ENCODE peak calls at places on chromosome 17, in four cellular contexts. C is psoas muscle, X is esophagus muscularis mucosa, W is K562. O is an unnamed sample.

GRCh38 chr17:65055280-65055707 is 1.2 kb downstream of the GNA13 start:
- DNase-seq in C (no peak), X (no peak), W (no peak), O (no peak)

GRCh38 chr17:47949197-47949759 is 7.9 kb downstream of the PNPO start:
- DNase-seq in C (peak), X (peak), W (peak), O (no peak)

GRCh38 chr17:77962349-77962748 is 3.8 kb downstream of the TNRC6C start:
- DNase-seq in C (no peak), X (peak), W (no peak), O (no peak)

GRCh38 chr17:59914274-59914854 is 21.4 kb downstream of the RPS6KB1 start:
- DNase-seq in C (no peak), X (no peak), W (peak), O (no peak)

GRCh38 chr17:4721203-4722135 is 9.8 kb upstream of the MED11 start:
- DNase-seq in C (no peak), X (no peak), W (peak), O (no peak)

GRCh38 chr17:73030995-73031394 is 61.5 kb downstream of the SLC39A11 start:
- DNase-seq in C (no peak), X (no peak), W (no peak), O (no peak)

GRCh38 chr17:32525116-32525515 is 38.3 kb downstream of the CDK5R1 start:
- DNase-seq in C (no peak), X (no peak), W (no peak), O (no peak)

GRCh38 chr17:79461041-79461440 is 149.8 kb downstream of the RBFOX3 start:
- DNase-seq in C (no peak), X (no peak), W (no peak), O (no peak)

GRCh38 chr17:81419333-81419885 is 24.2 kb downstream of the BAHCC1 start:
- DNase-seq in C (peak), X (peak), W (peak), O (no peak)

GRCh38 chr17:5527647-5528250 is 41.4 kb downstream of the MIS12 start:
- DNase-seq in C (no peak), X (no peak), W (no peak), O (no peak)

GRCh38 chr17:58618336-58618735 is 73.5 kb downstream of the TEX14 start:
- DNase-seq in C (no peak), X (no peak), W (no peak), O (no peak)

GRCh38 chr17:16430650-16431049 is 15.3 kb downstream of the TRPV2 start:
- DNase-seq in C (no peak), X (no peak), W (no peak), O (no peak)

GRCh38 chr17:45675892-45676291 is 108.2 kb upstream of the CRHR1 start:
- DNase-seq in C (no peak), X (no peak), W (no peak), O (no peak)

DNA sequence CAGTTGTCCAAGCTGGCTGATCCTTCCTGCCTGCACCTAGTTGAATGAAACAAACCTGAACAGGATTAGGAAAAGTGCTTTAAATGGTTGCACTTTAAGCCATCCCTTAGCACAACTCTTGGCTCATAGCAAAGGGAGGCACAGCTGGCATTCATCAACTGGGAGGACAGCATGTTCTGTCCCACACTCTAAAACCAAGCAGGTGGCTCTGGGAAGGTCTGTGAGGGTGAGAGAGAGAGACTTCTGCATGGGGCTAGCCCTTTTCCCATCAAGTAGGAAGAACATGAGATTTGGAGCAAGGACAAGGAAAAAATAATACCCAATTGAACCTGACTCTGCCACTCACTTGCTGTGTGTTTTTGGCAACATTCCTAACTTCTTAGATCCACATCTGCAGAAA is 140.9 kb upstream of the CCL2 start:
- DNase-seq in C (no peak), X (peak), W (no peak), O (no peak)
- TF ChIP-seq CTCF in C (no peak), X (no peak), W (no peak), O (no peak)

DNA sequence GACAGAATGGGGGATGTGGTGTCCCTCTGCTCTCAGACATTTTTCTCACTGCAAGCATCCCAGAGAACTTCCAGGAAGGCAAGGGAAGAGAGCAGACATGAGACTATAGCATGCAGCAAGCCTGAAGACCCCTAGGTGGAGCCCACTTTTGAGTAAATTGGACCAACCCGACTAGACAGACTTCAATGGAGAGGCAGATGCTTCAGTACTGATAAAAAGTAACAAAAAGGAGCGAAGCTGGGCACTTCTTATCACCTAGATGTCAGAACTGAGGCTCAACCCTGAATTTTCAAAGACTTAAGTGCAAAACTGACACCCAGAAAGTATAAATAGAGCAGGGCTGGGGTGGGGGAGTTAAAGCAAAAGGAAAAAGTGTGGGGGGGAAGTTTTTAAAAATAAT is 130.8 kb downstream of the PMP22 start:
- DNase-seq in C (no peak), X (no peak), W (peak), O (no peak)
- TF ChIP-seq CTCF in C (no peak), X (no peak), W (peak), O (no peak)

GRCh38 chr17:49513044-49513395 is 17.9 kb downstream of the NGFR start:
- DNase-seq in C (no peak), X (no peak), W (no peak), O (peak)

GRCh38 chr17:49513616-49514373 is 18.7 kb downstream of the NGFR start:
- DNase-seq in C (no peak), X (no peak), W (no peak), O (peak)

GRCh38 chr17:49516190-49516589 is 21.1 kb downstream of the NGFR start:
- DNase-seq in C (no peak), X (no peak), W (no peak), O (peak)

GRCh38 chr17:49514374-49514738 is 19.3 kb downstream of the NGFR start:
- DNase-seq in C (no peak), X (no peak), W (peak), O (peak)

GRCh38 chr17:49515196-49515770 is 20.2 kb downstream of the NGFR start:
- DNase-seq in C (peak), X (no peak), W (peak), O (peak)
- TF ChIP-seq CTCF in C (peak), X (peak), W (no peak), O (peak)

DNA sequence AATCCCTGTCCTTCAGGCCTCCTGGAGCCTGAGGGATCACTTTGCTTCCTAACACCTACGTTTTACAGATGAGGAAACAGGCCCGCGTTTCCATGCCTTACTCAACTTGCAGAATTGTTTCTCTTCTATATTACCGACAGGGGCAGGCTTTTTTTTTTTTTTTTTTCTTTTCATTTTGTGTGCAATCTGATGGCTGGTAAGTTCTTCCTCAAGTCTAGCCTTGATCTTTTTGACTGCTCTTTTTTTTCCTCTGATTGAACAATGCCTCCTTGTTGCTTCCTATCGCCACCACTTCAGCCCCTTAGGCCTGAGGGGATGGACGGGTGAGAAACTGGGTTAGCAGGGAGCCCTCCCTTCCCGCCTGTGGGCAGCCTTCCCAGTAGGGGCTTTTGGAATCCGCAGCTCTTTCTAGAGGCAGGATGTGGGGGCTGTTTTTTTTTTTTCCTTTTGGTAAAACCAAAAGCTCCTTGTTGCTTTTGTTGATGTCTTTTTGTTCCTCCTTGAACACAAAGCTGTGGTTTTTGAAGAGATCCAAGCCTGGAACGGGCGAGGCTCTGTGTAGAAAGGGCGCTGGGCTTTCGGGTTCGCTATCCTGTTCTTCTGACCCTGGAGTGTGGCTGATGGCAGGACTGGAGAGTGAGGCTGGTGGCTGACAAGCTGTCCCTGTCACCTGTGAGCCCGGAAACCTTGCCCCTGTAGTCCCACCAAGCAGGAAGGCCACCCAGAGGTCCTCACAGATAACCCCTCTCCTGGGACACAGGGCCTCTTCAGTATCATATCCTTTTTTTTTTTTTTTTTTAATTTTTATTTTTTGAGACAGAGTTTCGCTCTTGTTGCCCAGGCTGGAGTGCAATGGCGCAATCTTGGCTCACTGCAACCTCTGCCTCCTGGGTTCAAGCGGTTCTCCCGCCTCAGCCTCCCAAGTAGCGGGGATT is 14.0 kb downstream of the LASP1 start:
- DNase-seq in C (no peak), X (no peak), W (no peak), O (no peak)
- TF ChIP-seq CTCF in C (no peak), X (no peak), W (no peak), O (peak)

DNA sequence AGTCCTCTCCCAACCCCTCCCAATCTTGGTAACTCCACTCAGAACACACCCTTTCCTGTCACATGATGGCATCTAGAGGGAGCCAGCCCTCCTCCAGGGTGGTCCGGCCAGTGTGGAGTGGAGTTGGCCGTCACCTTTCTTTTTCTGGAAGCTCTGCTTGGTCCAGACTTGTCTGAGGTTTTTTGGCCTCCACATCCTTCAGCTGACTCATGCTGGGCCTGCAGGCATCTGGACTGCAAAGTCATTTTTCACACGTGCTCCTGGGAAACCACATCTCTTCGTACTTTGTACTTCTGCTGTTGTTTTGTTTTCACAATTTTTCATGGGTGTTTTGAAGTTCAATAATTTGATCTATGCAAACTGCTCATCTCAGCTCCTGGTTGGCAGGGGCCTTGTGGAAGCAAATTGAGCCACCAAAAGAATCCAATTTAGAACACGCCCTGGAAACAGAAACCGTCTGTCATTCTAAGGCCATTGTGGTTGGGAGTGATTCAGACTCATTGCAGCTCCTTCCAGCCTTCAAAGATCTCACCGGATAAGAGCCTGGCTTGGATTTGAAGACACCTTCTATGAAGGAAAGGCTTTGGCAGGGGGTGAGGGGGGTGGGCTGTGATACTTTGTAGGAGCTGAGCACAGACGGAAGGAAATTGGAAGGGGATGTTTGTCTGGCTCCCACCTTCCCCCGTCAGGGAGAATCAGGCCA is 42.4 kb upstream of the NF1 start:
- DNase-seq in C (peak), X (no peak), W (peak), O (no peak)
- TF ChIP-seq CTCF in C (no peak), X (no peak), W (no peak), O (no peak)

GRCh38 chr17:1643293-1643998 is 2.1 kb downstream of the SCARF1 start:
- DNase-seq in C (peak), X (no peak), W (no peak), O (no peak)
- TF ChIP-seq CTCF in C (no peak), X (peak), W (no peak), O (peak)

GRCh38 chr17:68021963-68022362 is 13.6 kb upstream of the KPNA2 start:
- DNase-seq in C (no peak), X (no peak), W (no peak), O (no peak)

GRCh38 chr17:68016838-68017237 is 18.7 kb upstream of the KPNA2 start:
- DNase-seq in C (no peak), X (no peak), W (no peak), O (no peak)

GRCh38 chr17:68020451-68020779 is 15.1 kb upstream of the KPNA2 start:
- DNase-seq in C (no peak), X (no peak), W (no peak), O (no peak)

GRCh38 chr17:68019336-68019674 is 16.2 kb upstream of the KPNA2 start:
- DNase-seq in C (no peak), X (no peak), W (no peak), O (no peak)

DNA sequence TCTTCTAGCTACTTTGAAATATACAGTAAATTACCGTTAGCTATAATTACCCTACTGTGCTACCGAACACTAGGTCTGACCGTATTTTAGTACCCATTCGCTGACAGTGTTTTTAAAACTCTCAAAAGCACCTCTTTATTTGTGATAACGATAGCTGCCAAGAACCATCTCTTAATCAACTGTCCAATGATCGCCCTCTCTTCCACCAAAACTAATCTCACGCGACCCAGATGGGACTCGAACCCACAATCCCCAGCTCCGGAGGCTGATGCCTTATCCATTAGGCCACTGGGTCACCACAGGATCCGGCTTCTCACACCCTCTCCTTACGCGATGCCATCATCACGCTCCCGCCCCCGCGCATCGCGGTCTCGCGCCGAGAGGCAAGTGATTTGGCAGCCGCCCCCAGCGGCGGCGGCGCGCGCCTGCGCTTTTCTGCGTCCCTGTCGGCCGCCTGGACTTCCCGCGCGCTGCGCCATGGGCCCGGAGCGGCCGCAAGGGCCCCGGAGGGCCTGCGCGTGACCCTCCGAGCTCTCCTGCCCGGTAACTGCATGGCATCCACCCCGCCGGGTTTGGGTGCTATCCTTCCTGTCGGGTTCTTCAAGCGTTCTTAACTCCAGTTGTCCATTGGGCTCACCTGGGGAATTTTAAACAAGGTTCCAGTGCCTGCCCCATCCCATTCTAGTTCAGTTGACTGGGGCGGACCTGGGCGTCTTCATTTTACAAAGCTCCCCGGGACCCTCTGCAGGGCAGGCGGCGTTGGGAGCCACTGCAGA is 15.7 kb upstream of the KPNA2 start:
- DNase-seq in C (peak), X (peak), W (peak), O (peak)
- TF ChIP-seq CTCF in C (peak), X (peak), W (peak), O (peak)